ENCODE peak calls at places on chromosomes 4 and X, in ten cellular contexts. O is suprapubic skin, E is H1, H is stomach, G is GM12891, R is transverse colon, W is GM12878, N is K562, T is spleen, U is HCT116. V is an unnamed sample.
A peak's percentile ranks its signal among the peaks of the same experiment; 100 is the strongest.

GRCh38 chr4:28842271-28842670 is 1877.9 kb upstream of the PCDH7 start:
- DNase-seq in W (no peak), H (no peak), E (no peak), G (no peak), N (no peak), R (no peak), O (no peak), U (no peak), T (no peak), V (no peak)

GRCh38 chrX:40852573-40852972 is 117.2 kb upstream of the MED14 start:
- DNase-seq in N (no peak), E (no peak), O (no peak), T (no peak), G (no peak), R (no peak), U (no peak), W (no peak), H (no peak), V (no peak)

GRCh38 chr4:80340036-80340435 is 4.5 kb downstream of the CFAP299 start:
- DNase-seq in T (no peak), R (no peak), G (no peak), W (no peak), N (no peak), U (no peak), E (no peak), O (no peak), H (no peak), V (no peak)

GRCh38 chr4:107888237-107888636 is 43.1 kb upstream of the CYP2U1 start:
- DNase-seq in G (no peak), T (no peak), H (no peak), N (peak; percentile 6), R (no peak), O (no peak), E (no peak), U (no peak), W (no peak), V (no peak)

GRCh38 chr4:81198151-81198550 is 16.9 kb downstream of the PRKG2 start:
- DNase-seq in G (no peak), R (no peak), W (no peak), N (no peak), U (no peak), E (no peak), H (peak; percentile 48), T (no peak), O (no peak), V (no peak)

GRCh38 chr4:17962171-17962570 is 59.4 kb downstream of the LCORL start:
- DNase-seq in O (no peak), T (no peak), W (no peak), E (no peak), R (no peak), H (no peak), G (no peak), N (no peak), U (no peak), V (no peak)

GRCh38 chrX:20418379-20418778 is 151.7 kb upstream of the RPS6KA3 start:
- DNase-seq in W (no peak), E (no peak), U (no peak), R (no peak), H (no peak), T (no peak), N (no peak), G (no peak), O (no peak), V (no peak)

GRCh38 chr4:16582526-16582925 is 315.9 kb downstream of the LDB2 start:
- DNase-seq in N (peak; percentile 47), E (peak; percentile 19), U (no peak), R (no peak), W (no peak), G (no peak), T (no peak), H (no peak), O (no peak), V (no peak)

GRCh38 chrX:69305333-69306062 is 140.2 kb upstream of the PJA1 start:
- DNase-seq in H (no peak), N (no peak), W (no peak), T (peak; percentile 44), U (no peak), O (no peak), G (no peak), R (no peak), E (peak; percentile 60), V (no peak)

GRCh38 chrX:153474718-153475117 is 4.3 kb upstream of the HAUS7 start:
- DNase-seq in E (no peak), U (no peak), G (no peak), H (peak; percentile 43), W (no peak), O (no peak), N (peak; percentile 47), R (peak; percentile 26), T (peak; percentile 87), V (peak; percentile 23)

GRCh38 chrX:77275392-77275791 is 171.8 kb upstream of the FGF16 start:
- DNase-seq in H (no peak), G (no peak), R (no peak), O (no peak), U (no peak), E (no peak), N (no peak), T (no peak), W (no peak), V (no peak)

GRCh38 chr4:101857176-101857575 is 66.6 kb downstream of the BANK1 start:
- DNase-seq in T (no peak), O (no peak), W (no peak), H (no peak), E (no peak), U (no peak), G (no peak), R (no peak), N (no peak), V (no peak)

DNA sequence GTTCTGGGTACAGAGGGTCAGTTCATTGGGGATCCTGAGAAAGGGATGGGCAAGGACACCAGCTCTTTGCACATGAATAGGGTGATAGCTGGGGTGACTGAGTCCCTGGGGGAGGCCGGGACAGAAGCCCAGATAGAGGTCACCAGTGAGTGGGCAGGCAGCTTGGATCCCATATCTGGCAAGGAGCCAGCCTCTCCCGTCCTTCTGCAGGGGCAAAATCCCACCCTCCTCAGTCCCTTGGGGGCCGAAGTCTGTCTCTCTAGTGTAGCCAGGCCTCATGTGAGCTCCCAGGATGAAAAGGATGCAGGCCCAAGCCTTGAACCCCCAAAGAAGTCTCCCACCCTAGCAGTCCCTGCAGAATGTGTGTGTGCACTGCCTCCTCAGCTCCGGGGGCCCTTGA is 16.9 kb upstream of the GAGE10 start:
- DNase-seq in O (no peak), R (no peak), W (no peak), N (no peak), T (no peak), E (no peak), G (no peak), H (no peak), U (no peak), V (no peak)
- TF ChIP-seq POLR2A in O (no peak), R (no peak), W (no peak), N (no peak), T (no peak), E (no peak), G (no peak), H (no peak), U (no peak), V (no peak)

DNA sequence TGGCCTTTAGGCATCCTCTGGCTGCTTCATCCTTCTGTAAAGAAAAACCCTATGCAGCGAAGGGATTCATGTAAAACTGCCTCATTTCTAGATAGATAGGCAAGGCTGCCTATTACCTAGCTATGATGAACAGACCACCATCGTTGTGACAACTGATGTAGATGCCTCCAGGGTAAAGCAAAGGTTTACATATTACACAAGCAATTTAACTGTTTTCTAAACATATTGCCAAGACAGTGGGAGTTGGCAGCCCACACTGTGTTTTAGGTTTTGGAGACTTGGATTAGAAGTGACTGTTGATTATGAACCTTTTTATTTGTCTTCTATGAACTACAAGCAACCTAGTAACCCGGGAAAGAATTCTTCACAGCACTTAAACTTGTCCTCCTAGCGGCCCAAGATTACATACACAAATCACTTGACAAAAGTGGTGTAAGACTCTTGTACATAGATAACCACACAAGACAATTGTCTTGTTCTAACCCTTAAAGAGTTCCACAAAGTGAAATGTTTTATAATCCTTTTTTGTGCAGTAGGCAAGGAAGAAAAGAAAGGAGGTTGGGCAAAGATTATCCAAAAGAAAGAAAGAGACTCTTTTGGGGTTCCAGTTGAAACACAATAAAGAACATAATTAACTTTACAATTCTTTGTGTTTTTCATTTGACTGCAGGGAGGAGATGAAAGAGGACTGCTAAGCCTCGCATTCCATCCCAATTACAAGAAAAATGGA is 60.1 kb downstream of the HHIP start:
- DNase-seq in E (no peak), R (no peak), U (no peak), W (no peak), O (no peak), T (no peak), G (no peak), N (no peak), H (no peak), V (no peak)
- TF ChIP-seq POLR2AphosphoS5 in E (no peak), R (no peak), U (no peak), W (no peak), O (no peak), T (no peak), G (no peak), N (no peak), H (no peak), V (no peak)

GRCh38 chr4:76949293-76950051 is at the start of gene SEPTIN11:
- DNase-seq in W (peak; percentile 55), T (peak; percentile 95), U (peak; percentile 80), R (peak; percentile 94), H (peak; percentile 91), G (peak; percentile 85), N (peak; percentile 95), O (peak; percentile 96), E (peak; percentile 62), V (peak; percentile 88)
- TF ChIP-seq POLR2A in W (peak; percentile 97), T (peak; percentile 92), U (peak; percentile 81), R (peak; percentile 94), H (no peak), G (peak; percentile 88), N (peak; percentile 86), O (peak; percentile 88), E (peak; percentile 45), V (peak; percentile 76)

DNA sequence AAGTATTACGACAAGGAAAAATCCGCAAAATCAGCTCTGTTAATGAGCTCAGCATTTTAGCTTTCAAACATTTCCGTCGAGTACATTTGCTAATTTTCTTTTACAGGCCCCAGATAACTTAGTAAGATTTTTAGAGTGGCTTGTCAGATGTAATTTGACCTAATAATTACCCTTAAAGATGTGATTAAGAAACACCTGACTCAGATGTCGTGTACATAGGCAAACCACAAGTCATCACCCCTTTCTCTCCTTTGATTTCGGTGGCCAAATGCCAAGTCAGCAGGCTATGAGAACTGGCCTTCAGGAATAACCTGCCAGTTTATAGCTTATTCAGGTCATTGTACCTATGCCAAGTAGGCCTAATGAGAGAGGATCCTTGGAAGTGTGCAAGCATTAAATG is 369.6 kb downstream of the PCDH7 start:
- DNase-seq in G (no peak), O (no peak), T (no peak), R (no peak), U (peak; percentile 97), W (no peak), N (no peak), E (no peak), H (peak; percentile 92), V (peak; percentile 16)
- TF ChIP-seq POLR2AphosphoS5 in G (no peak), O (no peak), T (no peak), R (no peak), U (peak; percentile 80), W (no peak), N (no peak), E (no peak), H (peak; percentile 89), V (no peak)

DNA sequence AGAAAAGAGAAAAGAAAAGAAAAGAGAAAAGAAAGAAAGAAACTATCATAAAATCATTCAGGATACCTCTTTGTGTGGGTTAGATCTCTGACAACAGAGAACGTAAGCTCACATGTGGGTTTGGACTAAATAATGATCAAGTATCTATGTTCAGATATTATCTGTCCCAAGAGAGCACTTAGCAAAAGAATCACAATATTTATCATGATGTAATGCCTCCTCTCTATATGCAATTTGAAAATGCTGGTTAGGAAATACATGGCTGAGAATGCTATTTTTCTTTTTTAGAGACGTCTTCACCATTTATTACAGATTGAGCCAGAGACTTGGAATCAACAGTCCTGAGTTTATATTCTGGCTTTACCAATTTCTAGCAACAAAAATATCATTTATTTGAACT is 191.3 kb downstream of the KCNIP4 start:
- DNase-seq in E (no peak), H (no peak), T (no peak), G (no peak), N (no peak), U (no peak), O (no peak), R (no peak), W (no peak), V (no peak)
- TF ChIP-seq POLR2A in E (no peak), H (no peak), T (no peak), G (no peak), N (no peak), U (no peak), O (no peak), R (no peak), W (no peak), V (no peak)